ENCODE peak calls at places on chromosomes 2 and 18, in eight cellular contexts. Z, B, X, K, L, G, O and F are unnamed samples.
A peak's percentile ranks its signal among the peaks of the same experiment; 100 is the strongest.

GRCh38 chr2:230347659-230348305 is 20.8 kb downstream of the SP140L start:
- DNase-seq in X (no peak), K (no peak), L (no peak), Z (no peak), B (no peak), O (no peak), G (no peak), F (peak; percentile 35)

GRCh38 chr2:192827735-192828134 is 633.0 kb upstream of the TMEFF2 start:
- DNase-seq in K (no peak), Z (no peak), O (no peak), B (no peak), L (no peak), X (no peak), G (peak; percentile 52), F (no peak)

GRCh38 chr2:53131416-53131815 is 636.2 kb upstream of the CHAC2 start:
- DNase-seq in L (no peak), Z (no peak), K (no peak), B (no peak), O (no peak), G (no peak), X (no peak), F (no peak)

GRCh38 chr2:113282747-113283533 is 4.2 kb upstream of the PAX8 start:
- DNase-seq in Z (peak; percentile 94), L (no peak), G (peak; percentile 82), B (peak; percentile 83), X (no peak), O (peak; percentile 62), K (peak; percentile 33), F (peak; percentile 79)

GRCh38 chr2:196660264-196660663 is 20.7 kb downstream of the CCDC150 start:
- DNase-seq in B (no peak), K (no peak), O (no peak), G (no peak), Z (no peak), L (no peak), X (no peak), F (no peak)

GRCh38 chr2:96797066-96797625 is 18.9 kb upstream of the CNNM3 start:
- DNase-seq in Z (no peak), X (no peak), O (no peak), L (no peak), B (no peak), G (peak; percentile 58), K (no peak), F (no peak)

GRCh38 chr2:85135066-85135914 is 2.1 kb downstream of the TCF7L1 start:
- DNase-seq in L (no peak), X (no peak), Z (no peak), O (no peak), G (no peak), B (no peak), K (no peak), F (no peak)

GRCh38 chr18:51559902-51560287 is 362.4 kb upstream of the MEX3C start:
- DNase-seq in B (no peak), Z (peak; percentile 4), X (no peak), K (peak; percentile 26), O (no peak), G (no peak), L (no peak), F (no peak)

GRCh38 chr18:58605027-58606020 is 23.6 kb downstream of the ALPK2 start:
- DNase-seq in O (no peak), Z (peak; percentile 75), L (no peak), G (no peak), X (no peak), K (no peak), B (no peak), F (no peak)

GRCh38 chr2:182642328-182642727 is 73.7 kb upstream of the DNAJC10 start:
- DNase-seq in G (peak; percentile 90), L (peak; percentile 5), Z (peak; percentile 63), X (no peak), K (peak; percentile 81), O (peak; percentile 37), B (peak; percentile 28), F (peak; percentile 56)

GRCh38 chr2:23624378-23624777 is 239.4 kb downstream of the KLHL29 start:
- DNase-seq in X (no peak), K (peak; percentile 45), O (no peak), L (no peak), G (peak; percentile 43), Z (peak; percentile 50), B (no peak), F (no peak)

GRCh38 chr2:38723173-38723572 is 28.0 kb downstream of the SRSF7 start:
- DNase-seq in K (no peak), X (no peak), G (no peak), O (no peak), Z (no peak), L (no peak), B (peak; percentile 74), F (no peak)

GRCh38 chr18:55337908-55338521 is 250.0 kb downstream of the TCF4 start:
- DNase-seq in G (no peak), X (no peak), L (no peak), K (no peak), Z (no peak), O (no peak), B (no peak), F (no peak)

GRCh38 chr2:3172265-3172935 is 205.2 kb downstream of the EIPR1 start:
- DNase-seq in B (peak; percentile 3), K (peak; percentile 75), L (no peak), X (no peak), G (peak; percentile 41), Z (no peak), O (no peak), F (no peak)

GRCh38 chr2:225937625-225938024 is 538.1 kb downstream of the NYAP2 start:
- DNase-seq in O (no peak), K (no peak), Z (no peak), X (no peak), L (no peak), G (no peak), B (no peak), F (no peak)

GRCh38 chr18:23664674-23665073 is 2.0 kb upstream of the ANKRD29 start:
- DNase-seq in G (no peak), K (no peak), Z (no peak), L (no peak), O (no peak), X (no peak), B (no peak), F (no peak)
- H3K27ac ChIP-seq in G (no peak overlapping the region), K (no peak overlapping the region), Z (no peak overlapping the region), L (no peak overlapping the region), O (no peak overlapping the region), X (no peak overlapping the region), B (no peak overlapping the region), F (no peak overlapping the region)

GRCh38 chr2:176650811-176651559 is 381.7 kb downstream of the MTX2 start:
- DNase-seq in O (no peak), G (no peak), K (no peak), X (no peak), L (no peak), Z (no peak), B (no peak), F (no peak)

GRCh38 chr2:176648691-176649297 is 379.6 kb downstream of the MTX2 start:
- DNase-seq in Z (no peak), G (no peak), O (no peak), L (no peak), B (no peak), K (no peak), X (no peak), F (no peak)

GRCh38 chr2:176647325-176648155 is 378.3 kb downstream of the MTX2 start:
- DNase-seq in G (no peak), X (no peak), O (no peak), L (no peak), B (no peak), K (no peak), Z (no peak), F (no peak)

GRCh38 chr2:176652300-176653182 is 383.3 kb downstream of the MTX2 start:
- DNase-seq in G (no peak), O (peak; percentile 15), L (no peak), B (peak; percentile 10), Z (peak; percentile 67), K (peak; percentile 14), X (no peak), F (peak; percentile 33)

GRCh38 chr2:176650101-176650500 is 380.9 kb downstream of the MTX2 start:
- DNase-seq in B (no peak), X (no peak), L (no peak), K (no peak), Z (no peak), G (no peak), O (no peak), F (no peak)
- TF ChIP-seq CTCF in B (no peak), X (peak; percentile 6), L (no peak), K (no peak), Z (no peak), G (no peak), O (no peak), F (no peak)

GRCh38 chr2:27922842-27923241 is 32.3 kb downstream of the BABAM2 start:
- DNase-seq in X (no peak), L (no peak), B (no peak), K (no peak), Z (peak; percentile 41), G (no peak), O (no peak), F (no peak)

GRCh38 chr2:27916293-27917015 is 25.9 kb downstream of the BABAM2 start:
- DNase-seq in B (peak; percentile 13), X (no peak), Z (peak; percentile 42), K (no peak), L (no peak), G (no peak), O (no peak), F (no peak)

GRCh38 chr2:27921424-27921823 is 30.9 kb downstream of the BABAM2 start:
- DNase-seq in B (no peak), L (no peak), O (no peak), G (no peak), Z (no peak), X (no peak), K (no peak), F (no peak)

GRCh38 chr2:27921880-27922589 is 31.5 kb downstream of the BABAM2 start:
- DNase-seq in L (no peak), Z (peak; percentile 88), G (no peak), O (no peak), K (no peak), B (no peak), X (no peak), F (no peak)

DNA sequence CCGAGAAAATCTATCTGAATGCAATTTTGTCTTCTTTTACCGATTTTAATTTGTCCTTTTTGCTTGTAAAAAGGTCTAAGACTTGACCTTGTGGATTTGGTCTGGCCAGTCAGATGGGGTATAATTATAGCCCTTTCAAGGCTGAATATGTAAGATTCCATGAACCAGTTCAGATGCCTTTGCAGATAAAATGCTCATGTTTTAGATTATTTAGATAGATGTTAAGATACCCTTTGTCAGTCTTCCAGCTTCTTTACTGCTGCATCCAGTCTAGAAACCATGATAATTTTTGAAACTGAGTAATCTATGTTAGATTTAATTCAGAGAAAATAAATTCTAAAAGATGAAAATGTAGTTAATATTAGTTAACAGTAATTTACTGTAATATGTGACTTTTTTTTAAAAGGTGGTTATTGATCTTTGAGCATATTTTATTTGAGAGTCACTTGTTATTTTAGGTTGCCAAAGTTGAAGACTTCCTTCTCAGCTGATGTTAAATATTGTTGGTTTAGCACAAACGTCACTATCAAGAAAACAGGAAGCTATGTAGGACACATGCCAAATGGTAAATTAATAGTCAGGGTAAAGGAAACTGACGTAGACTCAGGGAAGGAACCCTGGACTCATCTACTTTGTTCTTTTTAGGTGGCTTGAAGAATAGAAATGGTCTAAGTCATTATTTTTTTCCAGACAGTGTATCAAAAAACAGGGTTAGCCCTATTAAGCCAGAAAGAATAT is 29.8 kb downstream of the BABAM2 start:
- DNase-seq in B (no peak), L (no peak), X (no peak), G (no peak), O (no peak), Z (peak; percentile 90), K (no peak), F (no peak)
- H3K27ac ChIP-seq in B (peak overlapping the region; percentile 71), L (peak overlapping the region; percentile 2), X (peak overlapping the region; percentile 68), G (peak overlapping the region; percentile 75), O (no peak overlapping the region), Z (peak overlapping the region; percentile 83), K (no peak overlapping the region), F (peak overlapping the region; percentile 74)

GRCh38 chr2:158999458-158999857 is 31.0 kb downstream of the TANC1 start:
- DNase-seq in B (no peak), O (no peak), Z (peak; percentile 14), G (no peak), X (no peak), L (no peak), K (no peak), F (no peak)
- TF ChIP-seq CTCF in B (no peak), O (no peak), Z (no peak), G (no peak), X (no peak), L (no peak), K (no peak), F (no peak)